ENCODE peak calls at places on chromosomes 4 and X, in five cellular contexts. X is naive B cell, P is neuronal stem cell, U is WTC11, A is EL. G is an unnamed sample.

GRCh38 chrX:1582686-1583437 is 8.5 kb upstream of the AKAP17A start:
- DNase-seq in X (no peak), P (no peak), U (no peak), A (peak; percentile 70), G (no peak)

GRCh38 chrX:82087699-82088098 is 885.8 kb downstream of the SH3BGRL start:
- DNase-seq in X (no peak), P (no peak), U (no peak), A (no peak), G (no peak)

GRCh38 chr4:7186081-7186480 is 6.3 kb upstream of the SORCS2 start:
- DNase-seq in X (no peak), P (no peak), U (peak; percentile 64), A (no peak), G (no peak)

GRCh38 chrX:39690541-39691415 is 407.0 kb downstream of the BCOR start:
- DNase-seq in X (no peak), P (no peak), U (no peak), A (no peak), G (no peak)

GRCh38 chr4:30722916-30723270 is 2.7 kb downstream of the PCDH7 start:
- DNase-seq in X (no peak), P (peak; percentile 15), U (peak; percentile 20), A (no peak), G (no peak)

GRCh38 chrX:102765217-102765616 is 44.7 kb downstream of the GPRASP3 start:
- DNase-seq in X (no peak), P (no peak), U (no peak), A (peak; percentile 80), G (no peak)

GRCh38 chr4:6929735-6930464 is 20.3 kb downstream of the TBC1D14 start:
- DNase-seq in X (no peak), P (no peak), U (no peak), A (no peak), G (no peak)

GRCh38 chrX:38806054-38806389 is 4.8 kb downstream of the MID1IP1 start:
- DNase-seq in X (no peak), P (no peak), U (no peak), A (no peak), G (no peak)

GRCh38 chrX:101383679-101384078 is 2.3 kb downstream of the BTK start:
- DNase-seq in X (peak; percentile 42), P (no peak), U (no peak), A (no peak), G (no peak)

GRCh38 chr4:118587946-118588345 is 97.2 kb upstream of the METTL14 start:
- DNase-seq in X (no peak), P (no peak), U (no peak), A (no peak), G (no peak)

GRCh38 chr4:88803600-88804096 is 106.0 kb upstream of the NAP1L5 start:
- DNase-seq in X (no peak), P (no peak), U (no peak), A (peak; percentile 92), G (no peak)

GRCh38 chr4:13665711-13666660 is 38.5 kb upstream of the BOD1L1 start:
- DNase-seq in X (no peak), P (no peak), U (no peak), A (peak; percentile 47), G (no peak)

GRCh38 chr4:5220028-5220427 is 168.7 kb downstream of the STK32B start:
- DNase-seq in X (no peak), P (peak; percentile 18), U (no peak), A (peak; percentile 33), G (no peak)

GRCh38 chr4:165711436-165711835 is 161.6 kb upstream of the TLL1 start:
- DNase-seq in X (no peak), P (no peak), U (no peak), A (no peak), G (no peak)

GRCh38 chrX:48972214-48973164 is 845 bp upstream of the KCND1 start:
- DNase-seq in X (peak; percentile 30), P (no peak), U (peak; percentile 65), A (peak; percentile 63), G (no peak)

GRCh38 chrX:1417921-1418875 is 26.3 kb upstream of the SLC25A6 start:
- DNase-seq in X (no peak), P (no peak), U (no peak), A (no peak), G (no peak)

G was measured in iPS DF 6.9.